ENCODE peak calls at places on chromosomes 12 and 14, in seven cellular contexts. R, X, F, D, M, C and E are unnamed samples.

GRCh38 chr12:68012712-68013111 is 23.5 kb downstream of the IFNG-AS1 start:
- DNase-seq in R (no peak), X (peak), F (no peak), D (no peak), M (no peak), C (no peak), E (no peak)

GRCh38 chr14:72708708-72709475 is 185.0 kb downstream of the DPF3 start:
- DNase-seq in R (no peak), X (peak), F (no peak), D (no peak), M (no peak), C (no peak), E (peak)

GRCh38 chr14:56008160-56008559 is 110.1 kb upstream of the PELI2 start:
- DNase-seq in R (no peak), X (no peak), F (no peak), D (no peak), M (no peak), C (no peak), E (no peak)

GRCh38 chr14:63899953-63900352 is 47.1 kb downstream of the SYNE2 start:
- DNase-seq in R (no peak), X (no peak), F (no peak), D (no peak), M (no peak), C (no peak), E (no peak)

GRCh38 chr12:103097496-103097895 is 140.0 kb downstream of the ASCL1 start:
- DNase-seq in R (no peak), X (no peak), F (no peak), D (no peak), M (no peak), C (no peak), E (no peak)

GRCh38 chr12:724194-724855 is 28.1 kb upstream of the WNK1 start:
- DNase-seq in R (peak), X (no peak), F (no peak), D (no peak), M (no peak), C (no peak), E (no peak)

GRCh38 chr12:95548056-95548538 is 3.2 kb downstream of the USP44 start:
- DNase-seq in R (no peak), X (peak), F (peak), D (no peak), M (no peak), C (peak), E (peak)

GRCh38 chr12:49518914-49519573 is 19.8 kb upstream of the KCNH3 start:
- DNase-seq in R (no peak), X (peak), F (peak), D (no peak), M (no peak), C (no peak), E (no peak)

GRCh38 chr14:72599579-72600470 is 294.1 kb downstream of the DPF3 start:
- DNase-seq in R (no peak), X (no peak), F (no peak), D (no peak), M (no peak), C (no peak), E (no peak)

GRCh38 chr12:115149279-115149678 is 465.3 kb upstream of the TBX3 start:
- DNase-seq in R (no peak), X (no peak), F (no peak), D (no peak), M (no peak), C (no peak), E (no peak)

GRCh38 chr12:124352839-124353238 is 57.9 kb downstream of the RFLNA start:
- DNase-seq in R (peak), X (peak), F (peak), D (no peak), M (no peak), C (no peak), E (no peak)

GRCh38 chr12:105878964-105879363 is 259.8 kb downstream of the NUAK1 start:
- DNase-seq in R (no peak), X (no peak), F (peak), D (no peak), M (no peak), C (no peak), E (no peak)

GRCh38 chr12:56190695-56191155 is 1.4 kb upstream of the SMARCC2 start:
- DNase-seq in R (peak), X (peak), F (no peak), D (no peak), M (no peak), C (no peak), E (peak)

GRCh38 chr12:56188786-56189335 is 422 bp downstream of the SMARCC2 start:
- DNase-seq in R (no peak), X (no peak), F (no peak), D (peak), M (no peak), C (peak), E (no peak)

GRCh38 chr12:56188116-56188785 is 1.0 kb downstream of the SMARCC2 start:
- DNase-seq in R (no peak), X (no peak), F (no peak), D (peak), M (no peak), C (no peak), E (no peak)

GRCh38 chr12:56189336-56189917 is at the start of gene SMARCC2:
- DNase-seq in R (peak), X (peak), F (peak), D (peak), M (peak), C (peak), E (peak)

DNA sequence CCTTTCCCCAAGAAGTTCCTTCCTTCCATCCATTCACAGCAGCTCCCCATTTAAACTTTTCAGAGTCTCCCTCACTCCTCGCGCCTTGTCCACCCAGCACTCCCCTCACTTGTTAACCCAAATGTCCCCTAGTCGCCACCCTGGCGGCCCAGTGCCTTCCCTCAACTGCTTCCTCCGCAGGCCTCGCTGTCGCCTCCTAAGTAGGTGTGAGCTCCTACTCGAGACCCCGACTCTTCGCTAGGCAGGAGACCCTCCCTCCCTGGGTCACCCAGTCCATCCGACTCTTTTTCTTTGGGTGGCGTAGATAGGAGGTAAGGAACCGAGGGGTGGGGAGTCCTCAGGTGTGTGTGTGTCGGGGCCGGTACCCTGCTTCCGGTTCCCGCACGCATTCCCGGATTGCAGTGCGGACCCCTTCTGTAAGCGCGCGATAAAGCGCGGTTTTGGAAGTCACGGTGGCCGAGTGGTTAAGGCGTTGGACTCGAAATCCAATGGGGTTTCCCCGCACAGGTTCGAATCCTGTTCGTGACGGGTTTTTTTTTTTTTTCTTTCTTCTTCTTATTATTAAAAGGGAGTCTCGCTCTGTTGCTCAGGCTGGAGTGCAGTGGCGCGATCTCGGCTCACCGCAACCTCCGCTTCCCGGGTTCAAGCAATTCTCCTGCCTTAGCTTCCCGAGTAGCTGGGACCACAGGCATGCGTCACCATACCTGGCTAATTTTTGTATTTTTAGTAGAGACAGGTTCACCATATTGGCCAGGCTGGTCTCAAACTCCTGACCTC is 823 bp upstream of the SMARCC2 start:
- DNase-seq in R (peak), X (peak), F (peak), D (peak), M (peak), C (peak), E (peak)
- TF ChIP-seq CTCF in R (no peak), X (no peak), F (no peak), D (no peak), M (no peak), C (no peak), E (peak)

GRCh38 chr14:54023027-54023426 is 66.4 kb upstream of the BMP4 start:
- DNase-seq in R (no peak), X (no peak), F (no peak), D (no peak), M (no peak), C (no peak), E (no peak)

GRCh38 chr14:54026671-54027070 is 70.0 kb upstream of the BMP4 start:
- DNase-seq in R (peak), X (no peak), F (no peak), D (no peak), M (no peak), C (no peak), E (no peak)

DNA sequence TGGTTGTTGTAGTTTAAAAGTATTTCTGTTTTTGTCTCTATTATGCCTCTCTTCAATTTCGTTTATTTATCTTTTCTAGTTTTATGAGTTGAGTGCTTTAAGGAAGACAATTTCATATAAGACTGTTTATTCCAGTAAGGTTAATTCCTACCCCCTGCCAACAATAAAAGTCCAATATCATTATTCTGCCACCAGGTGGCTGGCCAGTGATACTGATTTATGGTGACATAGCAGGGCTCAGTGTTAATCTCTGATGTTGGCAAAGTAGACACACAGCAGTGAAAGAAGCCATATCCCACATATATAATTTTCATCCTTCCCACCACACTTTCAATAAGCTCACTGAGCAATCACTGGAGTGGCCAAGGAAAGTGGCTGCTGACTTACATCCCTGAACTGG is 69.0 kb upstream of the BMP4 start:
- DNase-seq in R (peak), X (peak), F (peak), D (no peak), M (no peak), C (peak), E (no peak)
- TF ChIP-seq CTCF in R (peak), X (peak), F (peak), D (no peak), M (peak), C (no peak), E (peak)

GRCh38 chr12:64347630-64348029 is 42.9 kb downstream of the C12orf56 start:
- DNase-seq in R (no peak), X (no peak), F (no peak), D (no peak), M (no peak), C (no peak), E (no peak)

GRCh38 chr12:64351265-64351664 is 39.3 kb downstream of the C12orf56 start:
- DNase-seq in R (no peak), X (no peak), F (no peak), D (no peak), M (no peak), C (no peak), E (no peak)

DNA sequence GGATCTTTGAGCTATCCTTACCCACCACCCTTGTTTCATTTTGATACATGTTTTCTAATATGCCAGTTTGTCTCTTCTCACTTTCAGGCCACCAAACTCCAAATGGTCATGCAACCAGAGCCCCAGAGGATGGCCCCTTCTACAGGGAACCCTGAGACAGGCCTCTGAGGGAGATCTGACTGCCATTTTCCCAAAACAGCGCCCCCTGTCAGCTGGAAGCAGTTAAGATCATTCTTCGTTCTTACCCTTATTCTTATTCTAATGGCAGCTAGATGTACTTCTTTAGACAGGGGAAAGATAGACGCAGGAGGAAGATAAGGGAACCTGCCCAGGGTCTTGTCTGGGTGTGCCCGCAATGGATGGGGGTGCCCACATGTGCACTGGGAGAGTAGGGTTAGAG is 38.4 kb downstream of the C12orf56 start:
- DNase-seq in R (peak), X (no peak), F (no peak), D (no peak), M (no peak), C (peak), E (no peak)
- TF ChIP-seq CTCF in R (no peak), X (no peak), F (no peak), D (no peak), M (no peak), C (peak), E (no peak)

DNA sequence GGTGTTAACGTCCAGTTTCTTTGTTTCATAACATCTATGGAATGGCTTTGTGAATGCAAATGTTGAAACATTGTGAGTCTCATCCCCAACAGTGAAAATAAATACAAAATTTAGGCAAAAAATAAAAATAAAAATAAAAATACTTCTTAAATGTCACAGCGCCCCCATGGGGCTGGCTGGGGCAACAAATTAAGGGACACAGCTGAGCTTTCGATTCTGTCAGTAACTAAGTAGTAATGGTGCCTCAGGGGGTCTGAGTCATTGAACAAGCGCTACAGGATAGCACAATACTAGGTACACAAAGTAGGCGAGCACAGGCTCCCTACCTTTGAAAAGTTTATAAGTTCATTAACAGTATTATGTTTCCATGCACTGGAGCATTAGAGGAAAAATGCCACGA is 667.3 kb downstream of the DIO2 start:
- DNase-seq in R (peak), X (peak), F (peak), D (no peak), M (no peak), C (peak), E (no peak)
- TF ChIP-seq CTCF in R (peak), X (peak), F (peak), D (peak), M (peak), C (peak), E (peak)

DNA sequence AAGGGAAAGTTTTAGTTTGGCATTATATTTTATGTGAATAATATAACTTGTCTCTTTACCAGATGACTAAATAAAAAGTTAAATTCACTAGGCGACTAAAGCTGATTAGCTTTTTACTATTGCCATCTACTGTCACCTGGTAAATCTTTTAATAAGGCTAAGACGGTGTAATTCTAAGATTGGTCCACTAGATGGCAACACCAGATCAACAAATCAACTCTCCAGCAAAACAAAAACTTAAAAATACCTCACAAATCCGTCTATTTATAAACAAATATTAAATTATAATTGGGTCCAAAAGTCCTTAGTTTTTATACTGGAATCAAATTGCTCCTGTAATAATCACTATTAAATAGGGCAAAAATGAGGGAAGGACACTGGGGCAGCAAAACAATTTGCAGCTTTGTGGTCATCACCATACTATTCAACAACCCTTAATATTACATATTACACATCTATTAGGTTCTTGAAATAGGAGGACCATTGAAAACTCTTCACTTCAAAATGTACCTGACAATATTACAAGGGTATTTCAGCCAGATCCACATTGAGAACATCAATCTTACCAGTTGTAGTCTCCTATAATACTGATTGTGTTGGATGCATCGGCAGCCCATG is 47.9 kb downstream of the GALC start:
- DNase-seq in R (peak), X (peak), F (peak), D (no peak), M (no peak), C (no peak), E (no peak)
- TF ChIP-seq CTCF in R (peak), X (peak), F (peak), D (peak), M (peak), C (peak), E (peak)

GRCh38 chr12:43675048-43675904 is 83.3 kb downstream of the PUS7L start:
- DNase-seq in R (no peak), X (no peak), F (no peak), D (no peak), M (no peak), C (no peak), E (no peak)

GRCh38 chr12:43676183-43676813 is 82.3 kb downstream of the PUS7L start:
- DNase-seq in R (peak), X (peak), F (no peak), D (no peak), M (no peak), C (peak), E (peak)
- TF ChIP-seq CTCF in R (peak), X (peak), F (peak), D (peak), M (no peak), C (peak), E (peak)

GRCh38 chr12:107847830-107848229 is 73.3 kb downstream of the ASCL4 start:
- DNase-seq in R (no peak), X (no peak), F (no peak), D (no peak), M (no peak), C (no peak), E (no peak)

GRCh38 chr12:107845226-107845979 is 70.9 kb downstream of the ASCL4 start:
- DNase-seq in R (no peak), X (no peak), F (no peak), D (no peak), M (no peak), C (peak), E (no peak)

GRCh38 chr12:107844312-107844921 is 69.9 kb downstream of the ASCL4 start:
- DNase-seq in R (no peak), X (no peak), F (no peak), D (peak), M (no peak), C (peak), E (peak)

GRCh38 chr12:107845980-107846659 is 71.6 kb downstream of the ASCL4 start:
- DNase-seq in R (no peak), X (peak), F (peak), D (no peak), M (no peak), C (no peak), E (no peak)

DNA sequence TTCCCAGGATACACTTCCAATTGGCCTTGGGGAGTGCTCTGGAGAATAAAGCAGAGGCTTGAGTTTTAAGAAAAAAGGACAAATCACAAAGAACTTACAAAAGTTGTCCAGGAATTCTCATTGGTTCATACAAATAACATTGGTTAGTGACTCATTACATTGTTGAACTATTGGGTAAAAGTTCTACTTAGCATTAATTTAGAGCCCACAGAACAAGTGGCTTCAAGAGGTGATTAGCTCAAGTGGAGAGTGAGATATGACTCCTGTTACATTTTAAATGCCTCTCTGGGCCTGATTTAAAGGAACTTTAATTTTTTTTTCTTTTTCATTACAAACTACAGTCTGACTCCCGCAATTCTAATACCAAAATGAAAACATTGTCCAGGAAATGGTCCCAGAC is 72.9 kb downstream of the ASCL4 start:
- DNase-seq in R (no peak), X (no peak), F (no peak), D (no peak), M (no peak), C (no peak), E (no peak)
- TF ChIP-seq CTCF in R (no peak), X (no peak), F (no peak), D (no peak), M (no peak), C (no peak), E (no peak)